ENCODE peak calls at places on chromosome 9, in five cellular contexts. K, G, B, W and I are unnamed samples.

GRCh38 chr9:124180557-124180956 is 77.2 kb upstream of the NEK6 start:
- DNase-seq in K (no peak), G (peak), B (no peak), W (no peak), I (no peak)

GRCh38 chr9:126499005-126499910 is 114.5 kb upstream of the LMX1B start:
- DNase-seq in K (peak), G (peak), B (peak), W (peak), I (peak)

GRCh38 chr9:88173378-88173999 is 35.2 kb upstream of the SPATA31C2 start:
- DNase-seq in K (no peak), G (peak), B (peak), W (peak), I (peak)

GRCh38 chr9:10228082-10228481 is 384.7 kb downstream of the PTPRD start:
- DNase-seq in K (no peak), G (no peak), B (no peak), W (no peak), I (no peak)

GRCh38 chr9:137449081-137449844 is 8.1 kb upstream of the ENTPD8 start:
- DNase-seq in K (peak), G (no peak), B (no peak), W (no peak), I (no peak)

GRCh38 chr9:71647094-71647591 is 121.2 kb downstream of the CEMIP2 start:
- DNase-seq in K (peak), G (peak), B (peak), W (no peak), I (peak)

GRCh38 chr9:132973713-132974112 is 4.8 kb upstream of the GFI1B start:
- DNase-seq in K (no peak), G (peak), B (no peak), W (peak), I (no peak)

GRCh38 chr9:135907006-135907434 is 326 bp downstream of the CAMSAP1 start:
- DNase-seq in K (peak), G (peak), B (no peak), W (no peak), I (no peak)